ENCODE peak calls at places on chromosomes 7 and 10, in ten cellular contexts. One of them, this sample, is unnamed.

GRCh38 chr10:43461950-43462349 is 25.0 kb downstream of the ZNF487 start:
- DNase-seq in MCF 10A: peak; percentile 83
- DNase-seq in lower lobe of right lung: no peak
- DNase-seq in Ammon's horn: peak; percentile 87
- DNase-seq in AG09319: peak; percentile 68
- DNase-seq in kidney glomerular epithelial cell: peak; percentile 74
- DNase-seq in AG08396: peak; percentile 72
- DNase-seq in foreskin melanocyte: peak; percentile 69
- DNase-seq in C1 segment of cervical spinal cord: no peak
- DNase-seq in A172: peak; percentile 76
- DNase-seq in this sample: peak; percentile 52

GRCh38 chr10:130761896-130762295 is 549.6 kb downstream of the TCERG1L start:
- DNase-seq in lower lobe of right lung: no peak
- DNase-seq in Ammon's horn: no peak
- DNase-seq in foreskin melanocyte: no peak
- DNase-seq in AG08396: no peak
- DNase-seq in kidney glomerular epithelial cell: no peak
- DNase-seq in C1 segment of cervical spinal cord: no peak
- DNase-seq in AG09319: no peak
- DNase-seq in MCF 10A: no peak
- DNase-seq in A172: no peak
- DNase-seq in this sample: no peak

GRCh38 chr7:47145982-47146381 is 435.9 kb downstream of the TNS3 start:
- DNase-seq in A172: no peak
- DNase-seq in C1 segment of cervical spinal cord: no peak
- DNase-seq in AG08396: no peak
- DNase-seq in foreskin melanocyte: no peak
- DNase-seq in kidney glomerular epithelial cell: no peak
- DNase-seq in AG09319: no peak
- DNase-seq in lower lobe of right lung: no peak
- DNase-seq in Ammon's horn: no peak
- DNase-seq in MCF 10A: no peak
- DNase-seq in this sample: no peak

GRCh38 chr7:3780525-3780924 is 479.5 kb downstream of the SDK1 start:
- DNase-seq in A172: no peak
- DNase-seq in lower lobe of right lung: no peak
- DNase-seq in foreskin melanocyte: no peak
- DNase-seq in AG09319: no peak
- DNase-seq in kidney glomerular epithelial cell: no peak
- DNase-seq in Ammon's horn: no peak
- DNase-seq in AG08396: no peak
- DNase-seq in MCF 10A: no peak
- DNase-seq in C1 segment of cervical spinal cord: no peak
- DNase-seq in this sample: no peak

GRCh38 chr10:89853796-89854195 is 152.4 kb downstream of the KIF20B start:
- DNase-seq in A172: no peak
- DNase-seq in kidney glomerular epithelial cell: no peak
- DNase-seq in foreskin melanocyte: no peak
- DNase-seq in MCF 10A: no peak
- DNase-seq in AG09319: no peak
- DNase-seq in Ammon's horn: no peak
- DNase-seq in C1 segment of cervical spinal cord: no peak
- DNase-seq in AG08396: no peak
- DNase-seq in lower lobe of right lung: no peak
- DNase-seq in this sample: no peak

GRCh38 chr7:143429770-143430698 is 13.2 kb upstream of the TAS2R60 start:
- DNase-seq in A172: no peak
- DNase-seq in lower lobe of right lung: no peak
- DNase-seq in kidney glomerular epithelial cell: no peak
- DNase-seq in MCF 10A: peak; percentile 43
- DNase-seq in AG08396: no peak
- DNase-seq in C1 segment of cervical spinal cord: no peak
- DNase-seq in foreskin melanocyte: no peak
- DNase-seq in Ammon's horn: no peak
- DNase-seq in AG09319: no peak
- DNase-seq in this sample: no peak

GRCh38 chr10:65861249-65861648 is 1064.6 kb upstream of the LRRTM3 start:
- DNase-seq in AG09319: no peak
- DNase-seq in AG08396: no peak
- DNase-seq in C1 segment of cervical spinal cord: no peak
- DNase-seq in kidney glomerular epithelial cell: peak; percentile 81
- DNase-seq in lower lobe of right lung: no peak
- DNase-seq in Ammon's horn: no peak
- DNase-seq in MCF 10A: peak; percentile 58
- DNase-seq in foreskin melanocyte: no peak
- DNase-seq in A172: peak; percentile 67
- DNase-seq in this sample: no peak

GRCh38 chr7:40714338-40715052 is 579.7 kb downstream of the SUGCT start:
- DNase-seq in A172: no peak
- DNase-seq in AG09319: peak; percentile 51
- DNase-seq in AG08396: no peak
- DNase-seq in C1 segment of cervical spinal cord: no peak
- DNase-seq in lower lobe of right lung: no peak
- DNase-seq in MCF 10A: no peak
- DNase-seq in kidney glomerular epithelial cell: no peak
- DNase-seq in foreskin melanocyte: no peak
- DNase-seq in Ammon's horn: no peak
- DNase-seq in this sample: no peak

GRCh38 chr7:134444198-134444960 is 14.5 kb downstream of the AKR1B1 start:
- DNase-seq in C1 segment of cervical spinal cord: peak; percentile 8
- DNase-seq in lower lobe of right lung: no peak
- DNase-seq in AG08396: no peak
- DNase-seq in A172: no peak
- DNase-seq in MCF 10A: peak; percentile 20
- DNase-seq in foreskin melanocyte: no peak
- DNase-seq in kidney glomerular epithelial cell: no peak
- DNase-seq in Ammon's horn: peak; percentile 77
- DNase-seq in AG09319: no peak
- DNase-seq in this sample: no peak

GRCh38 chr10:69913586-69913985 is 111.9 kb downstream of the COL13A1 start:
- DNase-seq in lower lobe of right lung: no peak
- DNase-seq in foreskin melanocyte: no peak
- DNase-seq in kidney glomerular epithelial cell: no peak
- DNase-seq in A172: no peak
- DNase-seq in AG08396: no peak
- DNase-seq in Ammon's horn: no peak
- DNase-seq in AG09319: no peak
- DNase-seq in C1 segment of cervical spinal cord: no peak
- DNase-seq in MCF 10A: no peak
- DNase-seq in this sample: no peak

GRCh38 chr7:82312646-82313045 is 130.9 kb downstream of the CACNA2D1 start:
- DNase-seq in AG09319: no peak
- DNase-seq in kidney glomerular epithelial cell: no peak
- DNase-seq in foreskin melanocyte: no peak
- DNase-seq in A172: no peak
- DNase-seq in AG08396: no peak
- DNase-seq in MCF 10A: no peak
- DNase-seq in lower lobe of right lung: no peak
- DNase-seq in Ammon's horn: no peak
- DNase-seq in C1 segment of cervical spinal cord: no peak
- DNase-seq in this sample: no peak

GRCh38 chr10:48526371-48526821 is 78.5 kb downstream of the ARHGAP22 start:
- DNase-seq in A172: peak; percentile 80
- DNase-seq in AG09319: peak; percentile 44
- DNase-seq in MCF 10A: no peak
- DNase-seq in foreskin melanocyte: peak; percentile 16
- DNase-seq in AG08396: peak; percentile 78
- DNase-seq in lower lobe of right lung: no peak
- DNase-seq in C1 segment of cervical spinal cord: no peak
- DNase-seq in kidney glomerular epithelial cell: peak; percentile 30
- DNase-seq in Ammon's horn: no peak
- DNase-seq in this sample: no peak

GRCh38 chr10:13671874-13672273 is 85.1 kb downstream of the PRPF18 start:
- DNase-seq in MCF 10A: no peak
- DNase-seq in AG09319: no peak
- DNase-seq in kidney glomerular epithelial cell: no peak
- DNase-seq in lower lobe of right lung: no peak
- DNase-seq in foreskin melanocyte: no peak
- DNase-seq in AG08396: no peak
- DNase-seq in C1 segment of cervical spinal cord: no peak
- DNase-seq in Ammon's horn: no peak
- DNase-seq in A172: no peak
- DNase-seq in this sample: no peak

GRCh38 chr7:26899519-26899918 is 35.1 kb upstream of the SKAP2 start:
- DNase-seq in Ammon's horn: no peak
- DNase-seq in C1 segment of cervical spinal cord: no peak
- DNase-seq in kidney glomerular epithelial cell: no peak
- DNase-seq in AG09319: no peak
- DNase-seq in lower lobe of right lung: no peak
- DNase-seq in A172: no peak
- DNase-seq in MCF 10A: no peak
- DNase-seq in AG08396: no peak
- DNase-seq in foreskin melanocyte: no peak
- DNase-seq in this sample: no peak

GRCh38 chr7:129317450-129317849 is 92.6 kb downstream of the AHCYL2 start:
- DNase-seq in foreskin melanocyte: peak; percentile 30
- DNase-seq in AG08396: no peak
- DNase-seq in kidney glomerular epithelial cell: no peak
- DNase-seq in MCF 10A: no peak
- DNase-seq in C1 segment of cervical spinal cord: no peak
- DNase-seq in Ammon's horn: no peak
- DNase-seq in A172: no peak
- DNase-seq in AG09319: no peak
- DNase-seq in lower lobe of right lung: no peak
- DNase-seq in this sample: no peak

GRCh38 chr7:39130304-39130703 is 152.6 kb downstream of the POU6F2 start:
- DNase-seq in kidney glomerular epithelial cell: no peak
- DNase-seq in C1 segment of cervical spinal cord: no peak
- DNase-seq in A172: no peak
- DNase-seq in AG08396: no peak
- DNase-seq in lower lobe of right lung: no peak
- DNase-seq in AG09319: no peak
- DNase-seq in MCF 10A: no peak
- DNase-seq in Ammon's horn: no peak
- DNase-seq in foreskin melanocyte: no peak
- DNase-seq in this sample: no peak

GRCh38 chr10:79387466-79387973 is 40.3 kb downstream of the PPIF start:
- DNase-seq in AG08396: no peak
- DNase-seq in AG09319: no peak
- DNase-seq in lower lobe of right lung: no peak
- DNase-seq in A172: no peak
- DNase-seq in C1 segment of cervical spinal cord: no peak
- DNase-seq in kidney glomerular epithelial cell: no peak
- DNase-seq in Ammon's horn: no peak
- DNase-seq in MCF 10A: no peak
- DNase-seq in foreskin melanocyte: no peak
- DNase-seq in this sample: peak; percentile 20

GRCh38 chr10:4352566-4352961 is 473.4 kb upstream of the AKR1E2 start:
- DNase-seq in lower lobe of right lung: no peak
- DNase-seq in AG09319: no peak
- DNase-seq in C1 segment of cervical spinal cord: no peak
- DNase-seq in AG08396: no peak
- DNase-seq in A172: peak; percentile 33
- DNase-seq in Ammon's horn: no peak
- DNase-seq in kidney glomerular epithelial cell: peak; percentile 38
- DNase-seq in foreskin melanocyte: no peak
- DNase-seq in MCF 10A: peak; percentile 34
- DNase-seq in this sample: no peak

GRCh38 chr10:110794808-110795207 is 76.9 kb upstream of the PDCD4 start:
- DNase-seq in C1 segment of cervical spinal cord: peak; percentile 33
- DNase-seq in kidney glomerular epithelial cell: no peak
- DNase-seq in AG08396: no peak
- DNase-seq in AG09319: no peak
- DNase-seq in Ammon's horn: peak; percentile 85
- DNase-seq in MCF 10A: no peak
- DNase-seq in A172: no peak
- DNase-seq in foreskin melanocyte: peak; percentile 45
- DNase-seq in lower lobe of right lung: no peak
- DNase-seq in this sample: no peak

GRCh38 chr10:113709221-113709838 is 29.6 kb downstream of the CASP7 start:
- DNase-seq in AG09319: peak; percentile 30
- DNase-seq in MCF 10A: peak; percentile 43
- DNase-seq in foreskin melanocyte: peak; percentile 46
- DNase-seq in lower lobe of right lung: no peak
- DNase-seq in Ammon's horn: peak; percentile 38
- DNase-seq in AG08396: peak; percentile 67
- DNase-seq in kidney glomerular epithelial cell: peak; percentile 27
- DNase-seq in C1 segment of cervical spinal cord: no peak
- DNase-seq in A172: peak; percentile 71
- DNase-seq in this sample: no peak

GRCh38 chr7:6618621-6619020 is 3.2 kb downstream of the ZNF853 start:
- DNase-seq in lower lobe of right lung: no peak
- DNase-seq in Ammon's horn: no peak
- DNase-seq in MCF 10A: no peak
- DNase-seq in kidney glomerular epithelial cell: no peak
- DNase-seq in A172: no peak
- DNase-seq in foreskin melanocyte: no peak
- DNase-seq in AG08396: peak; percentile 66
- DNase-seq in AG09319: no peak
- DNase-seq in C1 segment of cervical spinal cord: no peak
- DNase-seq in this sample: no peak

GRCh38 chr10:11113156-11113555 is 95.5 kb downstream of the CELF2 start:
- DNase-seq in lower lobe of right lung: no peak
- DNase-seq in kidney glomerular epithelial cell: no peak
- DNase-seq in AG08396: no peak
- DNase-seq in A172: no peak
- DNase-seq in Ammon's horn: no peak
- DNase-seq in MCF 10A: no peak
- DNase-seq in AG09319: no peak
- DNase-seq in C1 segment of cervical spinal cord: no peak
- DNase-seq in foreskin melanocyte: peak; percentile 15
- DNase-seq in this sample: no peak

GRCh38 chr7:19455508-19456132 is 253.2 kb downstream of the POLR1F start:
- DNase-seq in Ammon's horn: no peak
- DNase-seq in kidney glomerular epithelial cell: no peak
- DNase-seq in C1 segment of cervical spinal cord: no peak
- DNase-seq in lower lobe of right lung: no peak
- DNase-seq in AG09319: no peak
- DNase-seq in A172: no peak
- DNase-seq in foreskin melanocyte: no peak
- DNase-seq in AG08396: no peak
- DNase-seq in MCF 10A: no peak
- DNase-seq in this sample: no peak

GRCh38 chr10:90308223-90308622 is 549.6 kb downstream of the HTR7 start:
- DNase-seq in AG08396: no peak
- DNase-seq in C1 segment of cervical spinal cord: no peak
- DNase-seq in Ammon's horn: no peak
- DNase-seq in foreskin melanocyte: no peak
- DNase-seq in lower lobe of right lung: no peak
- DNase-seq in MCF 10A: no peak
- DNase-seq in AG09319: no peak
- DNase-seq in A172: no peak
- DNase-seq in kidney glomerular epithelial cell: no peak
- DNase-seq in this sample: no peak

GRCh38 chr10:87694011-87694794 is 34.5 kb downstream of the PAPSS2 start:
- DNase-seq in AG09319: no peak
- DNase-seq in lower lobe of right lung: no peak
- DNase-seq in MCF 10A: no peak
- DNase-seq in Ammon's horn: no peak
- DNase-seq in C1 segment of cervical spinal cord: no peak
- DNase-seq in AG08396: no peak
- DNase-seq in A172: no peak
- DNase-seq in kidney glomerular epithelial cell: no peak
- DNase-seq in foreskin melanocyte: no peak
- DNase-seq in this sample: no peak

GRCh38 chr7:128892521-128893250 is 17.8 kb downstream of the KCP start:
- DNase-seq in AG09319: no peak
- DNase-seq in kidney glomerular epithelial cell: no peak
- DNase-seq in A172: no peak
- DNase-seq in Ammon's horn: no peak
- DNase-seq in MCF 10A: peak; percentile 19
- DNase-seq in C1 segment of cervical spinal cord: no peak
- DNase-seq in lower lobe of right lung: no peak
- DNase-seq in AG08396: no peak
- DNase-seq in foreskin melanocyte: no peak
- DNase-seq in this sample: no peak

GRCh38 chr7:31648288-31648687 is 38.7 kb upstream of the PPP1R17 start:
- DNase-seq in lower lobe of right lung: no peak
- DNase-seq in AG09319: no peak
- DNase-seq in foreskin melanocyte: no peak
- DNase-seq in kidney glomerular epithelial cell: peak; percentile 16
- DNase-seq in MCF 10A: peak; percentile 5
- DNase-seq in A172: peak; percentile 17
- DNase-seq in C1 segment of cervical spinal cord: no peak
- DNase-seq in AG08396: no peak
- DNase-seq in Ammon's horn: peak; percentile 14
- DNase-seq in this sample: no peak

GRCh38 chr7:23022258-23022745 is 8.4 kb upstream of the HYCC1 start:
- DNase-seq in foreskin melanocyte: no peak
- DNase-seq in MCF 10A: peak; percentile 52
- DNase-seq in Ammon's horn: no peak
- DNase-seq in A172: peak; percentile 73
- DNase-seq in AG09319: peak; percentile 49
- DNase-seq in lower lobe of right lung: no peak
- DNase-seq in kidney glomerular epithelial cell: no peak
- DNase-seq in C1 segment of cervical spinal cord: no peak
- DNase-seq in AG08396: peak; percentile 55
- DNase-seq in this sample: no peak